ENCODE peak calls at places on chromosomes 11 and 22, in six cellular contexts. U, Y, G, V, R and X are unnamed samples.

GRCh38 chr22:46237453-46238158 is 12.5 kb downstream of the CDPF1 start:
- DNase-seq in U (no peak), Y (no peak), G (no peak), V (no peak), R (no peak), X (no peak)

GRCh38 chr11:17985517-17985916 is 27.3 kb downstream of the SERGEF start:
- DNase-seq in U (peak), Y (no peak), G (no peak), V (no peak), R (no peak), X (no peak)

GRCh38 chr11:44988111-44988510 is 37.4 kb upstream of the TP53I11 start:
- DNase-seq in U (no peak), Y (no peak), G (no peak), V (no peak), R (no peak), X (no peak)

GRCh38 chr11:65504671-65505433 is 6.0 kb downstream of the MALAT1 start:
- DNase-seq in U (no peak), Y (no peak), G (no peak), V (no peak), R (peak), X (no peak)

GRCh38 chr11:134033696-134034491 is 35.0 kb upstream of the JAM3 start:
- DNase-seq in U (peak), Y (peak), G (no peak), V (peak), R (peak), X (peak)

GRCh38 chr11:119743041-119743440 is 14.0 kb upstream of the NECTIN1 start:
- DNase-seq in U (no peak), Y (no peak), G (no peak), V (no peak), R (no peak), X (no peak)

GRCh38 chr11:37973926-37974325 is 1375.9 kb upstream of the RAG2 start:
- DNase-seq in U (no peak), Y (no peak), G (no peak), V (no peak), R (no peak), X (no peak)

GRCh38 chr22:39559456-39560105 is 11.0 kb upstream of the CACNA1I start:
- DNase-seq in U (no peak), Y (no peak), G (no peak), V (peak), R (peak), X (no peak)

GRCh38 chr11:23263466-23263865 is 403.2 kb upstream of the CCDC179 start:
- DNase-seq in U (no peak), Y (no peak), G (no peak), V (no peak), R (no peak), X (no peak)

GRCh38 chr11:94028436-94028835 is 7.3 kb downstream of the HEPHL1 start:
- DNase-seq in U (no peak), Y (no peak), G (no peak), V (no peak), R (no peak), X (no peak)

GRCh38 chr11:117197006-117197405 is 2.2 kb upstream of the TAGLN start:
- DNase-seq in U (no peak), Y (no peak), G (no peak), V (no peak), R (no peak), X (no peak)

GRCh38 chr11:98068251-98068650 is 952.5 kb upstream of the CNTN5 start:
- DNase-seq in U (no peak), Y (no peak), G (no peak), V (no peak), R (no peak), X (no peak)

GRCh38 chr11:128497057-128497957 is 90.1 kb downstream of the ETS1 start:
- DNase-seq in U (no peak), Y (no peak), G (peak), V (no peak), R (no peak), X (no peak)

GRCh38 chr11:22432331-22433065 is 94.3 kb downstream of the SLC17A6 start:
- DNase-seq in U (no peak), Y (peak), G (no peak), V (no peak), R (peak), X (no peak)

GRCh38 chr11:34251640-34251980 is 106.2 kb downstream of the ABTB2 start:
- DNase-seq in U (no peak), Y (no peak), G (no peak), V (no peak), R (no peak), X (no peak)

GRCh38 chr11:58626915-58627483 is 4.5 kb downstream of the CNTF start:
- DNase-seq in U (no peak), Y (no peak), G (no peak), V (no peak), R (no peak), X (no peak)

GRCh38 chr11:94528551-94528950 is 15.2 kb upstream of the FUT4 start:
- DNase-seq in U (no peak), Y (no peak), G (no peak), V (no peak), R (no peak), X (no peak)

GRCh38 chr11:67646535-67647336 is 3.8 kb downstream of the ACY3 start:
- DNase-seq in U (no peak), Y (no peak), G (peak), V (no peak), R (no peak), X (peak)

GRCh38 chr22:37214431-37215025 is 2.3 kb upstream of the SSTR3 start:
- DNase-seq in U (no peak), Y (no peak), G (no peak), V (no peak), R (no peak), X (no peak)

GRCh38 chr11:120032766-120033390 is 105.0 kb downstream of the TRIM29 start:
- DNase-seq in U (no peak), Y (no peak), G (no peak), V (no peak), R (no peak), X (no peak)

GRCh38 chr11:84685976-84686375 is 941.2 kb downstream of the DLG2 start:
- DNase-seq in U (no peak), Y (no peak), G (no peak), V (no peak), R (no peak), X (no peak)

GRCh38 chr22:37178350-37179125 is 9.5 kb downstream of the C1QTNF6 start:
- DNase-seq in U (peak), Y (no peak), G (no peak), V (no peak), R (no peak), X (no peak)

GRCh38 chr11:11996321-11997174 is 11.9 kb downstream of the DKK3 start:
- DNase-seq in U (no peak), Y (no peak), G (no peak), V (no peak), R (no peak), X (no peak)

GRCh38 chr11:120270386-120270785 is 30.4 kb downstream of the POU2F3 start:
- DNase-seq in U (no peak), Y (no peak), G (no peak), V (no peak), R (no peak), X (no peak)

GRCh38 chr11:69918231-69918937 is 99.2 kb upstream of the FGF3 start:
- DNase-seq in U (no peak), Y (no peak), G (no peak), V (no peak), R (no peak), X (no peak)

GRCh38 chr11:129323896-129324522 is 51.6 kb upstream of the BARX2 start:
- DNase-seq in U (peak), Y (no peak), G (no peak), V (no peak), R (no peak), X (no peak)

GRCh38 chr11:77596626-77597025 is 6.9 kb downstream of the AQP11 start:
- DNase-seq in U (no peak), Y (no peak), G (no peak), V (no peak), R (no peak), X (no peak)

GRCh38 chr11:12794556-12795230 is 120.5 kb downstream of the TEAD1 start:
- DNase-seq in U (no peak), Y (no peak), G (no peak), V (no peak), R (no peak), X (no peak)

GRCh38 chr11:122365545-122366380 is 249.7 kb upstream of the BLID start:
- DNase-seq in U (no peak), Y (no peak), G (no peak), V (no peak), R (no peak), X (no peak)

DNA sequence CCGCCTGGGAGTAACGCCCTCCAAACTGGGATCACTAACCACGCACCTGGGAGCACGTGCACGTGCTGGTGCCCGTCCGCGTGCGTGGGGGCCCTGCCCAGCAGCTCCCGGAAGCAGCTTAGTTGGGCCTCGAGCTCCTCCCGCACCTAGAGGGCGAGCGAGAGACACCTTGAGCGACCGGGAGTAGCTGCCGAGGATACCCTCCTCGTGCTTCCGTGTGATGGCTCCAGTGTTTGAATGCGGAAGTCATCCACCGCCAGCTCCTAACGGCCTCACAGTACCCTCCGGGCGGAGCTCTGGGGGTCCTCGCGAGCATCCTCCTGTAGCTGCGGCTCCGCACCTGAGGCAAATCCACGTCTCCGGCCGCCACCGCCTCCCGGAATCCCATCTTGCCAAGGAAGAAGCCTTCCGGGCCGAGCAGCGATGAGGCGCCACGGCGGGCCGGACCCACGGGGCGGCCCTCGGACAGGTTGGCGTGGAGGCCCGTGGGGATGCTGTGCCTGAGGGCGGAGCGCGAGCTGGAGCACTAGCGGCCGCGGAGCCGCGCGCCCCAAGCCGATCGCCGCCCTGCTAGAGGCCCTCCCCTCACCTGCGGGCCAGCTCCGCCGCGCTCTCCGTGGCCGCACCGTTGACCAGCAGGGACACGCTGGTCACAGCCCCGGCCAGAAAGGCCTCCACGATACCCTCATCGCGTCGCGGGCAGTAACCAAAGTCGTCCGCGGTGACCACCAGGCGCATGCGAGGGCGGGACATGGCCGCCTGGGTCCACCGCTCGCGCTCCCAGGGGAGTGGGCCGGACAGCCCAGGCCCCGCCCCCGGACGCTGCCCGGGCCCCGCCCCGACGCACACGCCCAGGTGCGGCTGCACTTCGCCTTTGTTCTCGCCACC is at the start of gene YDJC:
- DNase-seq in U (peak), Y (peak), G (peak), V (peak), R (peak), X (peak)
- TF ChIP-seq POLR2A in U (peak), Y (peak), G (peak), V (no peak), R (no peak), X (peak)

DNA sequence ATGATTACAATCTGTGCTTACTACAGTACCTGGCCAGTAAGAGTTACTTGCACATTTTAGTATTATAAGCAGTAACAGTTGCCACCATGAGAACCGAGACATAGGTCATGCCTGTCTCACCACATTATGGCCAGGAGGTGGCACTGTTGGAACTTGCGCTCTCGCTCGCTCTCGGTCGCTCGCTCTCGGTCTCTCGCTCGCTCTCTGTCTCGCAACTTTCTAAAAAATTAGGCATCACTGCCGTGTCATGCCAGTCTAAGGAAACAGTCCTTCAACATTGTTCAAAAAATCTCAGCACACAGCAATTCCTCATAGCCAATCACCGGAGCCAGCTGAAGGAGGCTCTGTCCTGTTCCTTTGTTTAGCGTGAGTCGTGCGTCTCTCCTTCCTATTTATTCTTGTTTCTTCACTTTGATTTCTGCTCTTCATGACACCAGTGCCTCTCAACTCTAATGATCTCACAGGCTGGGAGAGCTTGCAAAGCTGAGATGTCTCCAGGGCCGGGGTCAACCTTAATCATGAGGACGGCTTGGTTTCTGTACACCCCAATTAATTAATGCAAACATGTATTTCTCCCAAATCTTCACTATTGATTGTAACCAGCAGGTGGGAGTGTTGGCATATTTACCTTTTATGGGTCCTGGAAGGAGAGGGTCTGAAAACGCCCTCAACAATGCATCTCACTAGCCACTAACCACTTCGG is 6.3 kb upstream of the ADAMTS8 start:
- DNase-seq in U (peak), Y (no peak), G (peak), V (no peak), R (peak), X (no peak)
- TF ChIP-seq POLR2AphosphoS5 in U (no peak), Y (no peak), G (no peak), V (no peak), R (no peak), X (no peak)

GRCh38 chr11:68841718-68842426 is at the start of gene CPT1A:
- DNase-seq in U (no peak), Y (peak), G (no peak), V (no peak), R (peak), X (peak)
- TF ChIP-seq TAF1 in U (no peak), Y (no peak), G (no peak), V (no peak), R (peak), X (no peak)

GRCh38 chr11:108591893-108592292 is 1.7 kb downstream of the EXPH5 start:
- DNase-seq in U (no peak), Y (no peak), G (no peak), V (no peak), R (peak), X (no peak)

GRCh38 chr11:108596701-108597100 is 3.1 kb upstream of the EXPH5 start:
- DNase-seq in U (no peak), Y (no peak), G (no peak), V (no peak), R (no peak), X (no peak)

GRCh38 chr11:108592591-108593213 is 866 bp downstream of the EXPH5 start:
- DNase-seq in U (no peak), Y (peak), G (no peak), V (no peak), R (peak), X (peak)

GRCh38 chr11:108593910-108594434 is 404 bp upstream of the EXPH5 start:
- DNase-seq in U (no peak), Y (no peak), G (no peak), V (no peak), R (no peak), X (no peak)

DNA sequence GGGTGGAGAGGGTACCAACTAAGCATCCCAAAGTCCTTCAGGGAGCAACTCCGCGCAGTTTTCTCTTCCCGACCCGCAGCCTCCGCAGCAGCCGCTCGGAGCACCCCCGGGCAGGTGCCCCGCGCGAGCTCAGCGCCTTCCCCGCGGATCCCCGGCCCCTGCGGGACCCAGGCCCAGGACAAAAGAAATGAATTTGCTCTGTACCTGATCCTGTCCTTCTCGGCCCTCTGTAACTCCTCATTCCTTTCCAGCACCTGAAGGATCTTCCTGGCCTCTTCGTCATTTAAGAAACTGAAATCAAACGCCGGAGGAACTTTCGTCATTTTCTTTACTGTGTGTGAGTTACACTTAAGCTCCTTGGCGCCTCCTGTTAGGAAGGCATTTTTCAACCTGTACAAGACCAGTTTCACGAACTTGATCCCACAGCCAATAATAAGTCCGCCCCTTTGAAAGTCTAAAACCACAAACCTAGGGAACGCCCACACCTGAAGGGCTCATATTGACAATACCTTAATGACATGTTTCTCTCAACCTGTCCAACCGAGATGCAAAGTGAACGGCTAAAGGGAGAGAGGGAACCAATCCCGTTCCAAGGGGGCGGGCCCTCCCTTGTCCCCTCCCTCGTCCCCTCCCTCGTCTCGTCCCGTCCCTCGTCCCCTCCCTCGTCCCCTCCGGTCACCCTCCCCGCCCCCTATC is at the start of gene EXPH5:
- DNase-seq in U (peak), Y (peak), G (peak), V (peak), R (peak), X (peak)
- TF ChIP-seq POLR2A in U (no peak), Y (no peak), G (no peak), V (no peak), R (peak), X (no peak)

GRCh38 chr11:114061053-114062049 is 1.8 kb downstream of the ZBTB16 start:
- DNase-seq in U (no peak), Y (no peak), G (no peak), V (no peak), R (no peak), X (no peak)

GRCh38 chr11:114063149-114063828 is 3.8 kb downstream of the ZBTB16 start:
- DNase-seq in U (no peak), Y (no peak), G (no peak), V (no peak), R (no peak), X (no peak)

GRCh38 chr11:114063829-114064201 is 4.3 kb downstream of the ZBTB16 start:
- DNase-seq in U (no peak), Y (no peak), G (no peak), V (no peak), R (no peak), X (no peak)

GRCh38 chr11:114060402-114061052 is 1.0 kb downstream of the ZBTB16 start:
- DNase-seq in U (no peak), Y (no peak), G (no peak), V (no peak), R (no peak), X (no peak)

GRCh38 chr11:114062272-114062671 is 2.8 kb downstream of the ZBTB16 start:
- DNase-seq in U (no peak), Y (no peak), G (no peak), V (no peak), R (no peak), X (no peak)
- TF ChIP-seq POLR2AphosphoS5 in U (no peak), Y (no peak), G (no peak), V (no peak), R (no peak), X (no peak)

GRCh38 chr22:44971651-44972362 is 38.0 kb downstream of the PHF21B start:
- DNase-seq in U (no peak), Y (no peak), G (no peak), V (no peak), R (no peak), X (no peak)
- TF ChIP-seq TAF1 in U (no peak), Y (no peak), G (no peak), V (no peak), R (no peak), X (no peak)

DNA sequence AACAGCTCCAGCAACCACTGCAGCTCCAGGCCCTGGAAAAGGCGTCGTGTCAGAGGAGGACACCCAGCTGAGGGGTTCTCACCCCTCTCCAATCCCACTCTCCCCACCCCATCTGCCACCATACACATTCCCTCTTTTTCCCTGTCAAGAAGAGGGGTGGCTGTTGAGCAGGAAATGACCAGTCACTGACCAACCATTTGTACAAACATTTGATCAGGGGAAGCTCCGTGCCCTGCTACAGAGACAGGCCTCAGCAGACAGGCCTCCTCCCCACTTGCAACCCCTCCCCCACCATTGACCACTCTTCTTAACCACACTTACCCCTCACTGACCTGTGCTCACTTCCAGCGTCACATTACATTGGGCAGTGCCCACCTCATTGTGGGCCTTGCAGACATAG is 2.3 kb upstream of the VSIG2 start:
- DNase-seq in U (no peak), Y (no peak), G (no peak), V (no peak), R (no peak), X (no peak)
- TF ChIP-seq POLR2A in U (no peak), Y (no peak), G (no peak), V (no peak), R (no peak), X (no peak)